ENCODE peak calls at places on chromosomes 1 and 21, in eight cellular contexts. O, X, C, V, T, B, H and K are unnamed samples.

GRCh38 chr21:34913786-34914185 is 135.3 kb downstream of the RUNX1 start:
- DNase-seq in O (no peak), X (no peak), C (no peak), V (no peak), T (no peak), B (no peak), H (no peak), K (no peak)

GRCh38 chr1:24688621-24689195 is 45.6 kb downstream of the SRRM1 start:
- DNase-seq in O (peak; percentile 85), X (peak; percentile 85), C (no peak), V (peak; percentile 78), T (no peak), B (peak; percentile 57), H (peak; percentile 10), K (peak; percentile 74)

GRCh38 chr21:39610705-39611104 is 2.0 kb upstream of the B3GALT5 start:
- DNase-seq in O (peak; percentile 77), X (no peak), C (no peak), V (no peak), T (no peak), B (peak; percentile 1), H (no peak), K (no peak)

GRCh38 chr1:83959824-83960441 is 39.0 kb downstream of the TTLL7 start:
- DNase-seq in O (no peak), X (no peak), C (no peak), V (no peak), T (no peak), B (no peak), H (no peak), K (no peak)

GRCh38 chr1:32197074-32197473 is 3.3 kb upstream of the CCDC28B start:
- DNase-seq in O (no peak), X (no peak), C (no peak), V (no peak), T (no peak), B (no peak), H (no peak), K (no peak)

GRCh38 chr1:54497338-54497737 is 50.7 kb upstream of the ACOT11 start:
- DNase-seq in O (no peak), X (no peak), C (no peak), V (no peak), T (no peak), B (no peak), H (no peak), K (no peak)

GRCh38 chr1:2314803-2315710 is 76.3 kb downstream of the MORN1 start:
- DNase-seq in O (peak; percentile 76), X (peak; percentile 88), C (peak; percentile 94), V (no peak), T (no peak), B (peak; percentile 21), H (no peak), K (peak; percentile 58)

GRCh38 chr1:230186003-230186863 is 119.2 kb downstream of the GALNT2 start:
- DNase-seq in O (no peak), X (peak; percentile 85), C (no peak), V (no peak), T (peak; percentile 76), B (peak; percentile 95), H (peak; percentile 83), K (peak; percentile 74)

GRCh38 chr1:93708734-93709481 is 27.3 kb upstream of the BCAR3 start:
- DNase-seq in O (no peak), X (no peak), C (no peak), V (no peak), T (no peak), B (no peak), H (no peak), K (no peak)
- H3K4me1 ChIP-seq in O (peaks cover 4% of the 10 kb centered on the region), X (peaks cover 6% of the 10 kb centered on the region), C (peaks cover 20% of the 10 kb centered on the region), V (peaks cover 26% of the 10 kb centered on the region), T (no peaks in the 10 kb centered on the region), B (peaks cover 59% of the 10 kb centered on the region), H (no peaks in the 10 kb centered on the region), K (no peaks in the 10 kb centered on the region)

DNA sequence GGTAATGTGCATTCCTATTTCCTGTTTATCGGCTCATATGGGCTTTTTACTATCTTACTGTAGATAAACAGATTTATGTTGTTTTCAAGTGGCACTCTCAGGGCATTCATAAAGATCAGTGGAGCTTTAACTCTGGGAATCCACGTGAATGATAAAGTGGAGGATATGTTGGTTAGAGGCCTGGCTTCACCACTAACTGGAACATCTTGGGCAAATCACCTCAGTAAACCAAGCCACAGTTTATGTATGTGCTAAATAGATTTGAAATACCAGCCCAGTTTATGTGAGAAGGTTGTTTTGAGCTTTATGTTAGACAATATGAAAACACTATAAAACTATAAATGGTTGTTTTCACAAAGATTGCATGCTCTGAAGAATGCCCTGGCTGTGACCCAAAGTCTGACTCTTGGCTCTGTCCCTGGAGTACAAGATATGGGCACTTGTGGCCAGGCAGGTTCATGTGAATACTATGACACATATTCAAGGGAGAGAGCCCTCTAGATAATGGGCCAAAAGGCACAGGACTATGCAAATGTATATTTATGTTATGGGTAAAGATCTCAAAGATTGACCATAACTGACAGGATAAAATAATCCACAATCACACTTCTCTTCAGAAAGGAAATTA is 36.7 kb downstream of the FAM163A start:
- DNase-seq in O (no peak), X (no peak), C (no peak), V (no peak), T (no peak), B (no peak), H (no peak), K (no peak)
- TF ChIP-seq POLR2AphosphoS5 in O (no peak), X (no peak), C (no peak), V (no peak), T (no peak), B (no peak), H (no peak), K (no peak)

DNA sequence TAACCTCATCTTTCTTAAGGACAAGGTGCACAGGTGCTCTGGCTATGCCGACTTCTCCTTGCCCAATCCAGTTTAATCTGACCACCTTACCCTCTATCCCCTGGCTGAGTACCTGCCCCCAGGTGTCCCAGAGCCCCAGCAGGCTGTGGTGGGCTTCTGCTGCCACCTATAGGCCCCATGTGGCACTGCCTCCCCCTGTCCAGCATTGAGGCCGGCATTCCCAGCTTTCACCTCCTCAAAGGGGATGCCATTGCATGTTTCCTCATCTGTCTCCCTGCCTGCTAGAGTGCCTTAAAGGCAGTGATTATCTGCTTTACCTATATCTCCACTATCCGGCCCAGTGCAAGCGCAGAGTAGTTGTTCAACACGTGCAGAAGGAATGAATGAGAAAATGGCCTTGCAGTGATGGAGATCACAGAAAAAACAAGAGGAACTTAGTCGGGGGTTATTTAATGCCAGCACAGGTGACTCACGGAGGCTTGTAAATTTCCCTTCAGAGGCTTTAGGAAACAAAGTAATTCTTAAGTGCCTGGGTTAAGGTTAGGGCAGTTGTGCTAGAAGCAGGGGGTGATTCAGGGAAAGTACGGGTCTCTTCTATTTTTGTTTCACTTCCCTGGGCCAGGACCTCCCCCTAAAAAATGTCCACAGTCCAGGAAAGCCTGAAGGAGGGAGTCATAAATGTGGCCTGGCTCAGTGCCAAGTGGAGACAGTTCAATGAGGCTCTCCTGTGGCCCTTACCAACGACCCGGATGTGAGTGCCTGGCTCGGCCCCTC is 131.8 kb upstream of the NGF start:
- DNase-seq in O (peak; percentile 90), X (no peak), C (no peak), V (no peak), T (peak; percentile 8), B (peak; percentile 8), H (no peak), K (peak; percentile 43)
- TF ChIP-seq CTCF in O (peak; percentile 96), X (peak; percentile 82), C (peak; percentile 61), V (peak; percentile 37), T (peak; percentile 87), B (peak; percentile 91), H (peak; percentile 64), K (peak; percentile 90)

GRCh38 chr1:228210684-228211083 is 2.8 kb downstream of the OBSCN start:
- DNase-seq in O (no peak), X (no peak), C (no peak), V (no peak), T (no peak), B (no peak), H (no peak), K (no peak)

GRCh38 chr1:228211091-228211870 is 3.4 kb downstream of the OBSCN start:
- DNase-seq in O (no peak), X (no peak), C (no peak), V (no peak), T (no peak), B (no peak), H (no peak), K (no peak)

GRCh38 chr1:228212966-228213844 is 5.4 kb downstream of the OBSCN start:
- DNase-seq in O (peak; percentile 91), X (peak; percentile 90), C (peak; percentile 98), V (peak; percentile 88), T (no peak), B (peak; percentile 25), H (peak; percentile 92), K (peak; percentile 91)

GRCh38 chr1:228212415-228212965 is 4.6 kb downstream of the OBSCN start:
- DNase-seq in O (peak; percentile 79), X (no peak), C (peak; percentile 83), V (no peak), T (no peak), B (no peak), H (no peak), K (no peak)

GRCh38 chr1:228211871-228212414 is 4.1 kb downstream of the OBSCN start:
- DNase-seq in O (peak; percentile 60), X (no peak), C (peak; percentile 79), V (no peak), T (no peak), B (no peak), H (no peak), K (no peak)
- H3K4me1 ChIP-seq in O (no peaks in the 10 kb centered on the region), X (peaks cover 19% of the 10 kb centered on the region), C (peaks cover 17% of the 10 kb centered on the region), V (peaks cover 19% of the 10 kb centered on the region), T (peaks cover 3% of the 10 kb centered on the region), B (no peaks in the 10 kb centered on the region), H (no peaks in the 10 kb centered on the region), K (peaks cover 12% of the 10 kb centered on the region)

GRCh38 chr1:42944207-42944928 is 14.3 kb downstream of the SLC2A1 start:
- DNase-seq in O (no peak), X (peak; percentile 88), C (no peak), V (no peak), T (no peak), B (no peak), H (no peak), K (peak; percentile 75)

GRCh38 chr1:42941640-42942330 is 16.9 kb downstream of the SLC2A1 start:
- DNase-seq in O (no peak), X (peak; percentile 83), C (no peak), V (no peak), T (no peak), B (no peak), H (peak; percentile 80), K (peak; percentile 88)

GRCh38 chr1:42943728-42944127 is 14.9 kb downstream of the SLC2A1 start:
- DNase-seq in O (no peak), X (no peak), C (no peak), V (no peak), T (no peak), B (no peak), H (no peak), K (no peak)

GRCh38 chr1:42942444-42942843 is 16.2 kb downstream of the SLC2A1 start:
- DNase-seq in O (no peak), X (no peak), C (no peak), V (no peak), T (no peak), B (no peak), H (no peak), K (no peak)

GRCh38 chr1:42943166-42943565 is 15.5 kb downstream of the SLC2A1 start:
- DNase-seq in O (no peak), X (peak; percentile 83), C (no peak), V (no peak), T (no peak), B (no peak), H (peak; percentile 82), K (peak; percentile 89)
- TF ChIP-seq POLR2AphosphoS5 in O (no peak), X (peak; percentile 60), C (peak; percentile 15), V (no peak), T (no peak), B (peak; percentile 1), H (no peak), K (peak; percentile 76)

GRCh38 chr1:176878750-176879536 is 285.6 kb downstream of the ASTN1 start:
- DNase-seq in O (peak; percentile 55), X (no peak), C (no peak), V (no peak), T (no peak), B (no peak), H (no peak), K (no peak)
- TF ChIP-seq CTCF in O (peak; percentile 60), X (no peak), C (no peak), V (no peak), T (peak; percentile 17), B (no peak), H (no peak), K (no peak)